ENCODE peak calls at places on chromosomes 16 and 17, in eight cellular contexts. O is naive thymus-derived CD4-positive, alpha-beta T cell; W is small intestine; T is tibial artery; X is right atrium auricular region; I is CD8-positive, alpha-beta T cell; B is stomach; A is CD4-positive, CD25-positive, alpha-beta regulatory T cell. D is an unnamed sample. For H3K4me1, the result is how much of the 10 kb centered on the place peaks cover.

GRCh38 chr16:88383401-88384221 is 852 bp downstream of the ZNF469 start:
- DNase-seq in O (no peak), W (no peak), T (peak), X (no peak), I (no peak), B (peak), A (no peak), D (no peak)

GRCh38 chr16:30927789-30928378 is 4.5 kb downstream of the FBXL19 start:
- DNase-seq in O (no peak), W (peak), T (no peak), X (no peak), I (no peak), B (no peak), A (peak), D (no peak)

GRCh38 chr16:85448557-85449194 is 164.4 kb upstream of the GSE1 start:
- DNase-seq in O (peak), W (peak), T (no peak), X (no peak), I (peak), B (peak), A (peak), D (peak)

GRCh38 chr16:7303014-7303676 is 29.5 kb upstream of the RBFOX1 start:
- DNase-seq in O (no peak), W (no peak), T (no peak), X (no peak), I (no peak), B (no peak), A (no peak), D (no peak)

GRCh38 chr16:69567031-69567680 is 1.4 kb downstream of the NFAT5 start:
- DNase-seq in O (no peak), W (peak), T (no peak), X (no peak), I (no peak), B (no peak), A (peak), D (no peak)

GRCh38 chr17:51059781-51060180 is 60.9 kb downstream of the SPAG9 start:
- DNase-seq in O (no peak), W (no peak), T (no peak), X (no peak), I (no peak), B (no peak), A (no peak), D (no peak)

GRCh38 chr16:7487896-7488295 is 155.3 kb downstream of the RBFOX1 start:
- DNase-seq in O (no peak), W (no peak), T (no peak), X (no peak), I (no peak), B (no peak), A (no peak), D (no peak)

GRCh38 chr16:24348511-24349290 is 92.6 kb downstream of the CACNG3 start:
- DNase-seq in O (no peak), W (no peak), T (no peak), X (no peak), I (no peak), B (no peak), A (no peak), D (no peak)

GRCh38 chr16:77387075-77387474 is 47.8 kb downstream of the ADAMTS18 start:
- DNase-seq in O (no peak), W (no peak), T (no peak), X (no peak), I (no peak), B (no peak), A (no peak), D (no peak)

GRCh38 chr17:12415031-12415430 is 250.7 kb upstream of the MYOCD start:
- DNase-seq in O (no peak), W (no peak), T (no peak), X (no peak), I (no peak), B (no peak), A (no peak), D (no peak)

GRCh38 chr16:10312784-10313724 is 72.8 kb upstream of the ATF7IP2 start:
- DNase-seq in O (no peak), W (no peak), T (no peak), X (no peak), I (no peak), B (peak), A (no peak), D (no peak)

GRCh38 chr16:82584553-82585152 is 42.1 kb upstream of the CDH13 start:
- DNase-seq in O (no peak), W (no peak), T (no peak), X (no peak), I (no peak), B (no peak), A (no peak), D (no peak)

GRCh38 chr17:60193482-60193881 is 43.7 kb downstream of the CA4 start:
- DNase-seq in O (no peak), W (peak), T (no peak), X (no peak), I (no peak), B (no peak), A (no peak), D (no peak)

GRCh38 chr17:29677139-29677834 is 54.6 kb upstream of the CORO6 start:
- DNase-seq in O (no peak), W (no peak), T (peak), X (peak), I (no peak), B (no peak), A (no peak), D (no peak)

GRCh38 chr16:88967800-88968588 is 9.0 kb downstream of the CBFA2T3 start:
- DNase-seq in O (no peak), W (no peak), T (no peak), X (no peak), I (no peak), B (no peak), A (peak), D (no peak)

GRCh38 chr17:68519911-68520310 is 7.7 kb downstream of the PRKAR1A start:
- DNase-seq in O (no peak), W (no peak), T (no peak), X (no peak), I (no peak), B (no peak), A (no peak), D (no peak)

GRCh38 chr17:49748791-49749190 is 15.1 kb downstream of the FAM117A start:
- DNase-seq in O (no peak), W (peak), T (no peak), X (no peak), I (peak), B (no peak), A (peak), D (peak)

GRCh38 chr17:73227944-73228343 is 33.7 kb downstream of the CPSF4L start:
- DNase-seq in O (no peak), W (no peak), T (peak), X (no peak), I (no peak), B (no peak), A (no peak), D (no peak)

GRCh38 chr17:65794572-65794971 is 233.1 kb upstream of the AXIN2 start:
- DNase-seq in O (no peak), W (peak), T (no peak), X (no peak), I (no peak), B (peak), A (no peak), D (no peak)

GRCh38 chr16:57643902-57644301 is 15.5 kb downstream of the ADGRG1 start:
- DNase-seq in O (no peak), W (peak), T (no peak), X (no peak), I (no peak), B (no peak), A (peak), D (no peak)

GRCh38 chr17:4503283-4504005 is 4.8 kb downstream of the SPNS2 start:
- DNase-seq in O (no peak), W (no peak), T (no peak), X (no peak), I (no peak), B (no peak), A (no peak), D (no peak)

GRCh38 chr17:65401581-65401980 is 159.9 kb downstream of the AXIN2 start:
- DNase-seq in O (no peak), W (peak), T (no peak), X (no peak), I (no peak), B (no peak), A (no peak), D (no peak)

GRCh38 chr17:66549312-66549705 is 246.9 kb downstream of the PRKCA start:
- DNase-seq in O (no peak), W (peak), T (no peak), X (no peak), I (no peak), B (no peak), A (no peak), D (no peak)

GRCh38 chr17:48643697-48644012 is 17.5 kb upstream of the HOXB9 start:
- DNase-seq in O (no peak), W (no peak), T (no peak), X (no peak), I (no peak), B (no peak), A (no peak), D (no peak)

GRCh38 chr16:57752581-57753447 is 17.2 kb downstream of the KATNB1 start:
- DNase-seq in O (no peak), W (no peak), T (no peak), X (no peak), I (no peak), B (no peak), A (no peak), D (no peak)

GRCh38 chr16:71746442-71747046 is 22.0 kb upstream of the PHLPP2 start:
- DNase-seq in O (no peak), W (peak), T (no peak), X (no peak), I (peak), B (no peak), A (peak), D (no peak)

GRCh38 chr17:44222112-44222869 is 2.8 kb upstream of the UBTF start:
- DNase-seq in O (no peak), W (peak), T (peak), X (peak), I (peak), B (peak), A (peak), D (no peak)

DNA sequence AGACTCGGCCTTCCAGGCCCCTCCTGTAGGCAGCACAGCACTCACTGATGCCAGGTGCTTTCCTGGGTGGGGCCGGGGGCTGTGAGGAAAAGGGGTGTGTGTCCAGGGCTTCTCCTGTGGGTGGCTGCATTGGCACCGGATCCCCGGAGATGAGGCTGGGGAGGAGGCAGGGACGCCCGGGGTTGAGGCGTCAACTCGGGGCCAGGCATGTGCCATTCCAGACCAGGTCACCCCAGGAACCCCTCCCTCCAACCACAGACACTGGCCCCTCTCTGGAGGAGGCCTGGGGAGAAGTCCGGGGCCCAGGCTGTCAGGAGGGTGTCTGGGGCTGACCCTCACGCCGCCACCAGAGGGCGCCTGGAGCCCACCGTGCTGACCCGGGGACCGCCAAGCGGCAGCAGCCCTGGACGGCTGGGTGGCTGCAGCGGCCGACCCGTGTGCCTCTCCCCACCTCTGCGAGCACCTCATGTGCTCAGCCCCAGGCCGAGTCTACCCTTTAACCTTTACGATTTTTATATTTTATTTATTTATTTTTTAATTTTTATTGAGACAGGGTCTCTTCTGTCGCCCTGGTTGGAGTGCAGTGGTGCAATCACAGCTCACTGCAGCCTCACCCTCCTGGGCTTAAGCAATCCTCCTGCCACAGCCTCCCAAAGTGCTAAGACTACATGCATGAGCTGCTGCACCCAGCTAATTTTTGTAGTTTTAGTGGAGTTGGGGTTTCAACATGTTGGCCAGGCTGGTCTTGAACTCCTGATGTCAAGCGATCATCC is 3.2 kb upstream of the METRN start:
- DNase-seq in O (peak), W (peak), T (peak), X (peak), I (peak), B (peak), A (peak), D (peak)
- H3K4me1 ChIP-seq in O (under half), W (under half), T (under half), X (under half), I (under half), B (under half), A (under half), D (under half)

GRCh38 chr16:66996324-66996982 is 8.1 kb downstream of the CES4A start:
- DNase-seq in O (no peak), W (no peak), T (peak), X (peak), I (no peak), B (peak), A (no peak), D (no peak)
- H3K4me1 ChIP-seq in O (under half), W (under half), T (under half), X (under half), I (under half), B (under half), A (under half), D (under half)

DNA sequence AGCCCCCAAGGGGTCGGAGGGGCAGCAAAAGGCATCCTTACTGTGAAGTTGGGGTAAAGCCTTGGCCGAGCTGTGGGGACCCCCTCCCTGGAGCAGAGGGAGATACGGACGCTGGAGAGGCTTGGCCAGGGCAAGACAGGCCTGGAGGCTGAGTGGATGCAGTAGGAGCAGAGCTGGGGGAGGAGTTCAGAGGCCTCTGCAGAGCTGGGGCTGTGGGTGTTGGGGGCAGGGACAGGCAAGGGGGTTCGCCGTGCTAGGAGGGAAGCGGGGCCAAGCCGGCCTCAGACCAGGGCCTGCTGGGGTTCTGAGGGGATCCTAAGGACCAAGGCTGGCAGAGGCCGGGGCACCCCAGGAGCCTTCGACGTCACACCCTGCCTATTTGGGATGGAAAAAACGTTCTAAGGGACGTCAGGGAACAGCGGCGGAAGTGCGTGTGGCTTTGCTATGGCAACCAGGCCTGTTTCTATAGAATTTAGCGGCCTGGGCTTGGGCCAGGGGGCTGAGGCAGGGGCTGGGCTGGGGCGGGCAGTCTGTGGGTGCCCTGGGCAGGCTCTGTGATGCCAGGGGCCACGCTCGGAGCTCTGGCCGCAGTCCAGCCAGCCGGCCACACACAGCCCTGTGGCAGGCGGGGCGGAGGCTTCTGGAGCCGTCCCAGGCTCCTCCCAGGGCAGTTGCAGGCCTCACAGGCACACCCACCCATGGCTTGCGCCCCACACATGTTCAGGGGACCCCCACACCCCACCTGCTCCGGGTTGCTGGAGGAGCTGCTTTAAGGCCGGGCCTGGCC is 3.7 kb downstream of the TRAF7 start:
- DNase-seq in O (no peak), W (no peak), T (peak), X (peak), I (no peak), B (peak), A (no peak), D (no peak)
- H3K4me1 ChIP-seq in O (under half), W (under half), T (under half), X (half or more), I (under half), B (half or more), A (under half), D (under half)

GRCh38 chr17:78892936-78893379 is 10.0 kb downstream of the CEP295NL start:
- DNase-seq in O (no peak), W (no peak), T (no peak), X (no peak), I (no peak), B (no peak), A (no peak), D (no peak)

GRCh38 chr17:78895322-78895721 is 7.7 kb downstream of the CEP295NL start:
- DNase-seq in O (no peak), W (no peak), T (no peak), X (no peak), I (no peak), B (no peak), A (no peak), D (no peak)

GRCh38 chr17:78892520-78892919 is 10.5 kb downstream of the CEP295NL start:
- DNase-seq in O (no peak), W (no peak), T (no peak), X (no peak), I (no peak), B (no peak), A (no peak), D (no peak)

GRCh38 chr17:78892062-78892456 is 10.9 kb downstream of the CEP295NL start:
- DNase-seq in O (no peak), W (no peak), T (no peak), X (no peak), I (no peak), B (no peak), A (no peak), D (no peak)

DNA sequence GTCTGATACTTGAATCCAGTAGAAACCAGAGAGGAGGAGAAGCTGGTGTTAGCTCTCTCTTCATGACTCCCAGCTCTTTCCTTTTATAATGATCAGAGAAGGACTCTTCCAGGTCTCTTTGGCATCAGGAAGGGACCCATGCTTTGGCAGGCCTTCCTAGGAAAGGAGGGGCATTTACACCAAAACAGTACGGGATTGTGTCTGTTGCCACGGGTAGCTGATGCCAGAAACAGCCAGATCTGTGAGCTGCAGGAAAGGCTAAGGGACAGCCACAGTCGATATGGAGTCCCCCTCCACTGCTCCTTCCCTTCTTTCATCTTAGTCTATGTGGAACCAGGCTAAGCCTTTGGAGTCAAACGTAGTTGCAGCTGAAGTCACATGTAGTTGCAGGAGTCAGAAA is 9.3 kb downstream of the CEP295NL start:
- DNase-seq in O (no peak), W (no peak), T (no peak), X (no peak), I (no peak), B (no peak), A (no peak), D (no peak)
- H3K4me1 ChIP-seq in O (under half), W (under half), T (under half), X (half or more), I (under half), B (half or more), A (under half), D (under half)

GRCh38 chr16:66401610-66402009 is 25.5 kb upstream of the BEAN1 start:
- DNase-seq in O (no peak), W (no peak), T (peak), X (no peak), I (no peak), B (no peak), A (no peak), D (no peak)

GRCh38 chr16:66400503-66401380 is 26.4 kb upstream of the BEAN1 start:
- DNase-seq in O (no peak), W (no peak), T (peak), X (no peak), I (no peak), B (no peak), A (peak), D (no peak)

GRCh38 chr16:66397736-66398433 is 29.2 kb upstream of the BEAN1 start:
- DNase-seq in O (no peak), W (no peak), T (peak), X (no peak), I (no peak), B (no peak), A (no peak), D (no peak)

GRCh38 chr16:66399930-66400329 is 27.2 kb upstream of the BEAN1 start:
- DNase-seq in O (no peak), W (no peak), T (peak), X (no peak), I (no peak), B (no peak), A (no peak), D (no peak)

GRCh38 chr16:66399031-66399430 is 28.1 kb upstream of the BEAN1 start:
- DNase-seq in O (no peak), W (no peak), T (peak), X (no peak), I (no peak), B (no peak), A (no peak), D (no peak)
- H3K4me1 ChIP-seq in O (under half), W (under half), T (under half), X (under half), I (under half), B (under half), A (under half), D (under half)

DNA sequence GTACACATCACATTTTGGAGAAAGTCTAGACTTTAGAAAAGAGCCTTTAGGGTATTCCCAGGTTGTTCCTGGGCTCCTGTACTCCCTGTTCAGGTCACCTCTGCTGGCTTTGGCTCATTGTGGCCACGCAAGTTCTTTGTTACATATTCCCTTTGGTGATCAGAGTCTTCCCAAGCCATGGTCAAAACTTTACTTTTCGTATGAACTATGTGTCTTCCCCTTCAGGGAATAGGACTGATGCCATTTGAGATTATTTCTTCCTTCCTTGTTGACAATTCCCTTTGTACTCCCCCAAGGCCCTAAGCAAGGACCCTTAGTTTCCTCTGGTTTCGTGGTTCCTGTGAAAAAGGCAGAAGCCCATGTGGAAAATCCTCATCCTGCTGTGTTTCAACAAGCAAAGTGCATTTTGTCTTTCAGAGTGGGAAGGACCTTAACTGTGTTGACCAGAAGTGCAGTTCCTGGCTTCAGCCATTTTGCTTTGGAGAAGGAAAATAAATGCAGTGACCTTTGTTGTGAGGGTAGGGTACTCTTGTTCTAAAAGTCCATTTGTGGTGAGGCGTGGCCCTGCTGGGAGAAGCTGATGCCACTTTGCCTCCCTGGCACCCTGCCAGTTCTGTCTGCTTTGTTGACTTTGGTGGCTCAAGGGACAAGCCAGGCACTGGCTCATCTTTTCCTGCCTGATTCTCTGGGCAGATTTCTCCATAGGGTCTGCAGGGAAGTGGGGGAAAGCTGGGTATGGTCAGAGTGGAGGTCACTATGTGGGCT is 55.1 kb downstream of the ZNRF1 start:
- DNase-seq in O (no peak), W (peak), T (no peak), X (peak), I (no peak), B (peak), A (no peak), D (no peak)
- H3K4me1 ChIP-seq in O (under half), W (under half), T (under half), X (under half), I (under half), B (half or more), A (under half), D (under half)